ENCODE peak calls at places on chromosomes 6 and 20, in five cellular contexts. One of them, this sample, is unnamed.

GRCh38 chr6:7673063-7673536 is 52.8 kb upstream of the BMP6 start:
- DNase-seq in HepG2: no peak
- DNase-seq in A172: peak
- DNase-seq in type B pancreatic cell: no peak
- DNase-seq in tibial artery: no peak
- DNase-seq in this sample: no peak

GRCh38 chr6:24543683-24544082 is 48.9 kb downstream of the ALDH5A1 start:
- DNase-seq in HepG2: no peak
- DNase-seq in A172: no peak
- DNase-seq in type B pancreatic cell: no peak
- DNase-seq in tibial artery: no peak
- DNase-seq in this sample: no peak

GRCh38 chr6:157269261-157269794 is 54.0 kb downstream of the TMEM242 start:
- DNase-seq in HepG2: no peak
- DNase-seq in A172: no peak
- DNase-seq in type B pancreatic cell: no peak
- DNase-seq in tibial artery: peak
- DNase-seq in this sample: peak

GRCh38 chr6:81105998-81106397 is 646.5 kb downstream of the TENT5A start:
- DNase-seq in HepG2: no peak
- DNase-seq in A172: no peak
- DNase-seq in type B pancreatic cell: no peak
- DNase-seq in tibial artery: no peak
- DNase-seq in this sample: no peak

GRCh38 chr6:56849876-56850275 is 105.0 kb upstream of the BEND6 start:
- DNase-seq in HepG2: no peak
- DNase-seq in A172: peak
- DNase-seq in type B pancreatic cell: no peak
- DNase-seq in tibial artery: no peak
- DNase-seq in this sample: no peak

GRCh38 chr6:30101423-30101938 is 11.4 kb downstream of the TRIM31 start:
- DNase-seq in HepG2: peak
- DNase-seq in A172: no peak
- DNase-seq in type B pancreatic cell: no peak
- DNase-seq in tibial artery: no peak
- DNase-seq in this sample: no peak

GRCh38 chr6:89387516-89388222 is 24.4 kb downstream of the RRAGD start:
- DNase-seq in HepG2: no peak
- DNase-seq in A172: no peak
- DNase-seq in type B pancreatic cell: no peak
- DNase-seq in tibial artery: no peak
- DNase-seq in this sample: no peak

GRCh38 chr20:17679786-17680127 is 2.3 kb downstream of the RRBP1 start:
- DNase-seq in HepG2: no peak
- DNase-seq in A172: no peak
- DNase-seq in type B pancreatic cell: no peak
- DNase-seq in tibial artery: peak
- DNase-seq in this sample: no peak

GRCh38 chr6:85449388-85449817 is 480 bp upstream of the NT5E start:
- DNase-seq in HepG2: no peak
- DNase-seq in A172: peak
- DNase-seq in type B pancreatic cell: no peak
- DNase-seq in tibial artery: no peak
- DNase-seq in this sample: no peak

GRCh38 chr6:70857387-70858077 is 99.3 kb downstream of the B3GAT2 start:
- DNase-seq in HepG2: no peak
- DNase-seq in A172: no peak
- DNase-seq in type B pancreatic cell: no peak
- DNase-seq in tibial artery: no peak
- DNase-seq in this sample: no peak

GRCh38 chr6:155314773-155315515 is 660 bp upstream of the TFB1M start:
- DNase-seq in HepG2: peak
- DNase-seq in A172: no peak
- DNase-seq in type B pancreatic cell: no peak
- DNase-seq in tibial artery: peak
- DNase-seq in this sample: no peak

GRCh38 chr6:72616406-72617015 is 5.4 kb upstream of the KCNQ5 start:
- DNase-seq in HepG2: peak
- DNase-seq in A172: peak
- DNase-seq in type B pancreatic cell: no peak
- DNase-seq in tibial artery: no peak
- DNase-seq in this sample: no peak

GRCh38 chr6:167130008-167130677 is 7.2 kb downstream of the CCR6 start:
- DNase-seq in HepG2: no peak
- DNase-seq in A172: no peak
- DNase-seq in type B pancreatic cell: no peak
- DNase-seq in tibial artery: no peak
- DNase-seq in this sample: no peak

GRCh38 chr6:119879731-119880130 is 530.2 kb upstream of the MAN1A1 start:
- DNase-seq in HepG2: no peak
- DNase-seq in A172: no peak
- DNase-seq in type B pancreatic cell: no peak
- DNase-seq in tibial artery: no peak
- DNase-seq in this sample: no peak

GRCh38 chr6:33390767-33391277 is 801 bp upstream of the KIFC1 start:
- DNase-seq in HepG2: no peak
- DNase-seq in A172: no peak
- DNase-seq in type B pancreatic cell: no peak
- DNase-seq in tibial artery: no peak
- DNase-seq in this sample: no peak

GRCh38 chr6:142647436-142648389 is 297.3 kb downstream of the HIVEP2 start:
- DNase-seq in HepG2: peak
- DNase-seq in A172: no peak
- DNase-seq in type B pancreatic cell: no peak
- DNase-seq in tibial artery: no peak
- DNase-seq in this sample: no peak

GRCh38 chr6:53813096-53813495 is 18.3 kb downstream of the LRRC1 start:
- DNase-seq in HepG2: no peak
- DNase-seq in A172: no peak
- DNase-seq in type B pancreatic cell: no peak
- DNase-seq in tibial artery: no peak
- DNase-seq in this sample: no peak

GRCh38 chr6:98487612-98488011 is 346.8 kb upstream of the POU3F2 start:
- DNase-seq in HepG2: no peak
- DNase-seq in A172: no peak
- DNase-seq in type B pancreatic cell: no peak
- DNase-seq in tibial artery: no peak
- DNase-seq in this sample: no peak

GRCh38 chr20:61990484-61990883 is 75.2 kb downstream of the TAF4 start:
- DNase-seq in HepG2: no peak
- DNase-seq in A172: no peak
- DNase-seq in type B pancreatic cell: no peak
- DNase-seq in tibial artery: no peak
- DNase-seq in this sample: no peak

GRCh38 chr20:60011512-60012507 is 53.6 kb downstream of the CDH26 start:
- DNase-seq in HepG2: no peak
- DNase-seq in A172: no peak
- DNase-seq in type B pancreatic cell: no peak
- DNase-seq in tibial artery: no peak
- DNase-seq in this sample: no peak

GRCh38 chr6:64955435-64955848 is 751.6 kb downstream of the EYS start:
- DNase-seq in HepG2: no peak
- DNase-seq in A172: peak
- DNase-seq in type B pancreatic cell: no peak
- DNase-seq in tibial artery: no peak
- DNase-seq in this sample: no peak

GRCh38 chr6:1109134-1109533 is 202.8 kb upstream of the FOXQ1 start:
- DNase-seq in HepG2: no peak
- DNase-seq in A172: no peak
- DNase-seq in type B pancreatic cell: no peak
- DNase-seq in tibial artery: no peak
- DNase-seq in this sample: no peak

GRCh38 chr20:51044796-51045195 is 21.9 kb upstream of the KCNG1 start:
- DNase-seq in HepG2: no peak
- DNase-seq in A172: no peak
- DNase-seq in type B pancreatic cell: no peak
- DNase-seq in tibial artery: no peak
- DNase-seq in this sample: no peak

GRCh38 chr6:7262037-7262461 is 51.0 kb downstream of the SSR1 start:
- DNase-seq in HepG2: no peak
- DNase-seq in A172: peak
- DNase-seq in type B pancreatic cell: no peak
- DNase-seq in tibial artery: peak
- DNase-seq in this sample: peak

GRCh38 chr6:154962751-154963150 is 32.4 kb upstream of the TIAM2 start:
- DNase-seq in HepG2: peak
- DNase-seq in A172: peak
- DNase-seq in type B pancreatic cell: no peak
- DNase-seq in tibial artery: peak
- DNase-seq in this sample: no peak

GRCh38 chr6:143878272-143878760 is 14.0 kb downstream of the ZC2HC1B start:
- DNase-seq in HepG2: peak
- DNase-seq in A172: no peak
- DNase-seq in type B pancreatic cell: no peak
- DNase-seq in tibial artery: no peak
- DNase-seq in this sample: no peak